ENCODE peak calls at places on chromosomes 1 and 21, in four cellular contexts. O is sigmoid colon, L is mesenchymal stem cell, Q is endothelial cell of umbilical vein. Y is an unnamed sample.
A peak's percentile ranks its signal among the peaks of the same experiment; 100 is the strongest.

GRCh38 chr1:42423621-42424200 is 32.1 kb downstream of the ZMYND12 start:
- DNase-seq in L (no peak), O (no peak), Q (no peak), Y (no peak)

GRCh38 chr21:45698493-45698947 is 55.0 kb downstream of the PCBP3 start:
- DNase-seq in Q (peak; percentile 14), L (peak; percentile 54), O (peak; percentile 87), Y (peak; percentile 84)

GRCh38 chr1:11836955-11837766 is 10.4 kb downstream of the NPPA start:
- DNase-seq in L (no peak), O (no peak), Q (no peak), Y (no peak)

GRCh38 chr1:114648503-114648902 is 21.3 kb downstream of the DENND2C start:
- DNase-seq in L (no peak), Q (no peak), O (no peak), Y (no peak)

GRCh38 chr1:235468970-235469369 is 35.3 kb downstream of the B3GALNT2 start:
- DNase-seq in L (peak; percentile 7), Q (peak; percentile 40), O (no peak), Y (peak; percentile 15)

GRCh38 chr1:78275906-78276690 is 214.7 kb upstream of the PTGFR start:
- DNase-seq in Q (no peak), O (no peak), L (no peak), Y (peak; percentile 18)

GRCh38 chr1:163844393-163844948 is 522.7 kb downstream of the NUF2 start:
- DNase-seq in Q (no peak), L (peak; percentile 27), O (no peak), Y (peak; percentile 64)

GRCh38 chr21:37936010-37936785 is 19.9 kb upstream of the KCNJ6 start:
- DNase-seq in L (no peak), O (no peak), Q (no peak), Y (no peak)

GRCh38 chr1:17579951-17580939 is 40.7 kb downstream of the ARHGEF10L start:
- DNase-seq in L (no peak), Q (no peak), O (no peak), Y (no peak)

GRCh38 chr1:40076895-40077312 is 20.1 kb downstream of the PPT1 start:
- DNase-seq in O (no peak), L (peak; percentile 82), Q (no peak), Y (peak; percentile 81)

GRCh38 chr1:119713039-119713537 is 1.4 kb downstream of the PHGDH start:
- DNase-seq in L (peak; percentile 61), Q (no peak), O (no peak), Y (peak; percentile 46)

GRCh38 chr1:32892368-32893197 is 6.3 kb downstream of the HPCA start:
- DNase-seq in O (peak; percentile 60), Q (no peak), L (no peak), Y (peak; percentile 52)

GRCh38 chr1:86714561-86715244 is 10.3 kb downstream of the SH3GLB1 start:
- DNase-seq in L (no peak), O (no peak), Q (no peak), Y (no peak)

GRCh38 chr1:237025358-237026074 is 16.5 kb upstream of the RYR2 start:
- DNase-seq in O (no peak), Q (no peak), L (no peak), Y (no peak)

GRCh38 chr1:179793281-179793680 is 50.2 kb downstream of the FAM163A start:
- DNase-seq in L (no peak), Q (no peak), O (peak; percentile 17), Y (no peak)

GRCh38 chr1:47711848-47712492 is 274.1 kb downstream of the FOXD2 start:
- DNase-seq in L (no peak), O (no peak), Q (no peak), Y (no peak)

GRCh38 chr1:10216148-10216749 is 5.9 kb downstream of the KIF1B start:
- DNase-seq in O (no peak), Q (peak; percentile 27), L (no peak), Y (no peak)

DNA sequence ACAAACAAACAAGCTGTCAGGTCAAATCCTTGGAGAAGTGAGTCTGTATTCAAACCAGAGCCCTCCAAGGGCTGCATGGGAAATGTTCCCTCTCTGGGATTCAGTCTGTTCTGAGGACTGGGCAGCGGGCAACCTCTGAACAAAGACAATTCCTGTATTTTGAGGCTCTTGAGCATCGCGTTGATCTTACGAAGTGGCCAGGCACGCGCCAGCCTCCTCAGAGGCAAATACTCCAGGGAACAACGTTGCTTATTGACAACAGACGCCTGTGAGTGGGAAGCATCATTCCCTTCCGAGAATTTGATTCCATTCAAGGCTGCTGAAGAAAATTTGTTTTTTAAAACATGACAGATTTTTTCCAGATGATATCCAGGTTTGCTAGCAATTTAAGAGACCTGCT is 20.0 kb upstream of the TACSTD2 start:
- DNase-seq in Q (no peak), L (no peak), O (no peak), Y (peak; percentile 40)
- H3K4me1 ChIP-seq in Q (peaks cover 15% of the 10 kb centered on the region), L (peaks cover 10% of the 10 kb centered on the region), O (peaks cover 31% of the 10 kb centered on the region), Y (peaks cover 26% of the 10 kb centered on the region)

GRCh38 chr21:18409579-18409978 is 6.0 kb upstream of the TMPRSS15 start:
- DNase-seq in Q (no peak), L (no peak), O (no peak), Y (no peak)

GRCh38 chr21:18398843-18399242 is 4.7 kb downstream of the TMPRSS15 start:
- DNase-seq in Q (no peak), L (no peak), O (no peak), Y (no peak)

DNA sequence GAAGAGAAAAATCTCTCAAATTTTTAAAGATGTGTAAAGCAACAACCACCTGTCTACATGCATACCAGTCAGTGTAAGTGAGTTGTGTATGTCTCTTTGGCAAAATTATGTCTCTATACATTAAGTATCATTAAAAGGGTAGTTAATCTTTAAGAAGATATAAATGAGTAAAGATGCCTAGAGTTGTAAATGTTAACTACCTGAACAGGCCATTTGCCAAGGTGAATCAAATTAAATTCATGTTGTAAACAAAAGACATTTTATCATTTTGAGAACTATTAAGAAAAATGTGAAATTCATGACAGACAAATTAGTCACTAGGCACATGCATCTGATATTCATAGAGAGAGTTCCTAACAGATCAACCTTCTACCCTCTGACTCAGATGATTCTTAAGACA is at the start of gene TMPRSS15:
- DNase-seq in L (no peak), O (no peak), Q (no peak), Y (no peak)
- H3K4me3 ChIP-seq in L (no peak within 1 kb of the TSS), O (no peak within 1 kb of the TSS), Q (no peak within 1 kb of the TSS), Y (no peak within 1 kb of the TSS)

GRCh38 chr21:14076143-14076806 is 134.5 kb downstream of the LIPI start:
- DNase-seq in Q (no peak), O (no peak), L (no peak), Y (no peak)
- H3K9me3 ChIP-seq in Q (peaks cover 3% of the 10 kb centered on the region), O (no peaks in the 10 kb centered on the region), L (no peaks in the 10 kb centered on the region), Y (no peaks in the 10 kb centered on the region)

DNA sequence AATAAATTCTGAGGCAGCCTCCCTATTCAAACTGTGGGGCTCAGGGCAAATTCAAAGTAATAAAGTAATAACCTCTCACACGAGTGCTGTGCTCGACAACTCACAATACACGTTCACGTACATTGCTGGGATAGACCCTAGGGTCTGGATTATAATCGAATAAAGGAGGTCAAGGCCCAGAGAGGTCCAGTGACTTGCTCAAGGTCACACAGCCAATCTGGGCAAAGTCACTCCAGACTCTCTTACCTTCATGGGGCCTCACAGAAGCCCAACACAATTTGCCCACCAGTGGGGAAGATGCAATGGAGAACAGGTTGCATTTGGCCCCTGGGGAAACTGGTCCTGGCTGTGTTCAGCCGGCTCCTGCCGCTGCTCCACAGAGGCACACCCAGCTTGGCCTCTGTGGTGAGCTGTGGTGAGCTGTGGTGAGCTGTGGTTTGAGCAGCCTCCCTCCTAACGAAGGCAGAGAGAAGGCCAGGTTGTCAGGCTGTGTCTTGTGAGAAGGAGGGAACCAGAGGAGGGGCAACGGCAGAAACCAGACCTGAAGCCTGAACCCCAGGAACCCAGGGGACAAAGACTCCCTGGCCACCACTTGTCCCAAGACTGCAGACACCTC is 35.1 kb downstream of the NUAK2 start:
- DNase-seq in L (peak; percentile 66), O (no peak), Q (no peak), Y (no peak)
- H3K4me1 ChIP-seq in L (peaks cover 36% of the 10 kb centered on the region), O (peaks cover 34% of the 10 kb centered on the region), Q (peaks cover 34% of the 10 kb centered on the region), Y (peaks cover 20% of the 10 kb centered on the region)

DNA sequence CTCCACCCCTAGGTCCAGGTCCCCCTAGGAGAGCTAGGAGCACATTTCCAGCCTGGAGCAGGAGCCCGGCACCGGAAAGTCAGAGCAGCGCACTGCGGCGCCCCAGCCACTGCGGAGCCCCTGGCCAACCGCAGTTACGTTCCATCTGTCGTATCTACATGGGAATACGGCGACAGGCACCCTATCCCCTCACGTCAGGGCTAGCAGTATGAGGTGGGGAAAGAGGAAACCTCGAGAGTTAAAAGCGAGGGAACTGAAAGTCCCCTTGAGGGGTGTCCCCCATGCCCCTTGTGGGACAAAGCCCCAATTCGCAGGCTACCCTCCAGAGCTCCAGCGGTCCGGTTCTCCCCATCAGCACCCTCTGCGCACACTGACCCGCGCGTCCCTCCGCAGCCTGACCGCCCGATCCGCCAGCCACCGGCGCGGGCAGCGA is 995 bp downstream of the COLGALT2 start:
- DNase-seq in O (peak; percentile 68), Q (peak; percentile 24), L (peak; percentile 57), Y (peak; percentile 25)
- H3K4me3 ChIP-seq in O (peak overlapping the region; percentile 65), Q (peak overlapping the region; percentile 27), L (peak overlapping the region; percentile 70), Y (peak overlapping the region; percentile 84)